ENCODE peak calls at places on chromosomes 2 and 18, in five cellular contexts. One of them, this sample, is unnamed.

GRCh38 chr2:107633580-107634147 is 193.0 kb upstream of the RGPD4 start:
- DNase-seq in heart left ventricle: no peak
- DNase-seq in HCT116: no peak
- DNase-seq in Caco-2: no peak
- DNase-seq in left ventricle myocardium inferior: no peak
- DNase-seq in this sample: peak

GRCh38 chr2:89850481-89850880 is 1159.0 kb downstream of the RPIA start:
- DNase-seq in left ventricle myocardium inferior: no peak
- DNase-seq in HCT116: no peak
- DNase-seq in heart left ventricle: no peak
- DNase-seq in Caco-2: no peak
- DNase-seq in this sample: no peak

GRCh38 chr2:188456114-188456909 is 164.6 kb downstream of the GULP1 start:
- DNase-seq in HCT116: no peak
- DNase-seq in left ventricle myocardium inferior: no peak
- DNase-seq in Caco-2: no peak
- DNase-seq in heart left ventricle: no peak
- DNase-seq in this sample: no peak

GRCh38 chr2:177119099-177119498 is 93.5 kb upstream of the HNRNPA3 start:
- DNase-seq in Caco-2: no peak
- DNase-seq in heart left ventricle: no peak
- DNase-seq in HCT116: no peak
- DNase-seq in left ventricle myocardium inferior: no peak
- DNase-seq in this sample: no peak

GRCh38 chr2:173831312-173832229 is 133.6 kb downstream of the SP3 start:
- DNase-seq in left ventricle myocardium inferior: peak
- DNase-seq in Caco-2: no peak
- DNase-seq in heart left ventricle: peak
- DNase-seq in HCT116: no peak
- DNase-seq in this sample: peak

GRCh38 chr18:77103991-77104521 is 28.5 kb downstream of the MBP start:
- DNase-seq in heart left ventricle: no peak
- DNase-seq in Caco-2: no peak
- DNase-seq in HCT116: no peak
- DNase-seq in left ventricle myocardium inferior: no peak
- DNase-seq in this sample: no peak

GRCh38 chr2:151410485-151410833 is 757 bp downstream of the RIF1 start:
- DNase-seq in HCT116: no peak
- DNase-seq in heart left ventricle: peak
- DNase-seq in left ventricle myocardium inferior: peak
- DNase-seq in Caco-2: peak
- DNase-seq in this sample: no peak

GRCh38 chr2:238203104-238203972 is at the start of gene ILKAP:
- DNase-seq in left ventricle myocardium inferior: peak
- DNase-seq in Caco-2: peak
- DNase-seq in HCT116: peak
- DNase-seq in heart left ventricle: peak
- DNase-seq in this sample: peak

GRCh38 chr18:29361843-29362242 is 1184.9 kb upstream of the CDH2 start:
- DNase-seq in HCT116: no peak
- DNase-seq in Caco-2: peak
- DNase-seq in heart left ventricle: no peak
- DNase-seq in left ventricle myocardium inferior: no peak
- DNase-seq in this sample: no peak

GRCh38 chr2:239445771-239446524 is 45.1 kb upstream of the HDAC4 start:
- DNase-seq in HCT116: no peak
- DNase-seq in heart left ventricle: no peak
- DNase-seq in Caco-2: no peak
- DNase-seq in left ventricle myocardium inferior: no peak
- DNase-seq in this sample: no peak

GRCh38 chr2:108594982-108595464 is 60.8 kb downstream of the LIMS1 start:
- DNase-seq in left ventricle myocardium inferior: no peak
- DNase-seq in HCT116: no peak
- DNase-seq in Caco-2: no peak
- DNase-seq in heart left ventricle: no peak
- DNase-seq in this sample: peak

GRCh38 chr2:54574107-54574859 is 118.2 kb downstream of the SPTBN1 start:
- DNase-seq in heart left ventricle: peak
- DNase-seq in left ventricle myocardium inferior: no peak
- DNase-seq in HCT116: no peak
- DNase-seq in Caco-2: peak
- DNase-seq in this sample: no peak

GRCh38 chr18:43350176-43350575 is 72.9 kb upstream of the SYT4 start:
- DNase-seq in HCT116: no peak
- DNase-seq in heart left ventricle: no peak
- DNase-seq in left ventricle myocardium inferior: no peak
- DNase-seq in Caco-2: no peak
- DNase-seq in this sample: no peak

GRCh38 chr2:179104736-179105135 is 54.8 kb upstream of the CCDC141 start:
- DNase-seq in heart left ventricle: no peak
- DNase-seq in Caco-2: no peak
- DNase-seq in left ventricle myocardium inferior: no peak
- DNase-seq in HCT116: no peak
- DNase-seq in this sample: peak

DNA sequence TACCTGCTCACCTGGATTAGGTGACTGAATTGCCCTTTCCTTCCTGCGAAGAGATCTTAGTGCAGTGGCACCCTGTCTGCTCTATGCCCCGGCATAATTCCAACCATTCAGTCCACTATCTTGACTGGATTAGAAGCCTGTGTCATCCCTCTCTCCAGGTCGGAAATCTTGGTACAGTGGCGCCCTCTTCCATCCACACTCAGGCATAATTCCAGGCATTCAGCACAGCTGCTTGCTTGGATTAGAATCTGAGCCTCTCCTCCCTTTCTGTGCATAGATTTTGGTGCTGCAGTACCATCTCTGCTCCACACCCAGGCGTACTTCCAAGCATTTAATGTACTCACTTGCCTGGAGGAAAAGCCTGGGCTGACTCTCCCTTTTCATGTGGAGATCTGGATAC is 1389.3 kb upstream of the TMEFF2 start:
- DNase-seq in Caco-2: peak
- DNase-seq in left ventricle myocardium inferior: no peak
- DNase-seq in heart left ventricle: no peak
- DNase-seq in HCT116: peak
- DNase-seq in this sample: peak
- TF ChIP-seq CTCF in Caco-2: peak
- TF ChIP-seq CTCF in left ventricle myocardium inferior: no peak
- TF ChIP-seq CTCF in heart left ventricle: no peak
- TF ChIP-seq CTCF in HCT116: peak
- TF ChIP-seq CTCF in this sample: peak

GRCh38 chr2:203572316-203572715 is 37.2 kb upstream of the RAPH1 start:
- DNase-seq in left ventricle myocardium inferior: no peak
- DNase-seq in HCT116: no peak
- DNase-seq in heart left ventricle: no peak
- DNase-seq in Caco-2: no peak
- DNase-seq in this sample: no peak

GRCh38 chr2:203579131-203579643 is 44.1 kb upstream of the RAPH1 start:
- DNase-seq in left ventricle myocardium inferior: no peak
- DNase-seq in Caco-2: peak
- DNase-seq in HCT116: peak
- DNase-seq in heart left ventricle: no peak
- DNase-seq in this sample: peak

GRCh38 chr2:203578511-203579130 is 43.5 kb upstream of the RAPH1 start:
- DNase-seq in heart left ventricle: no peak
- DNase-seq in HCT116: no peak
- DNase-seq in Caco-2: no peak
- DNase-seq in left ventricle myocardium inferior: no peak
- DNase-seq in this sample: no peak

GRCh38 chr2:203579730-203580129 is 44.6 kb upstream of the RAPH1 start:
- DNase-seq in heart left ventricle: no peak
- DNase-seq in HCT116: no peak
- DNase-seq in left ventricle myocardium inferior: no peak
- DNase-seq in Caco-2: no peak
- DNase-seq in this sample: no peak

GRCh38 chr2:203574824-203575223 is 39.7 kb upstream of the RAPH1 start:
- DNase-seq in HCT116: no peak
- DNase-seq in left ventricle myocardium inferior: no peak
- DNase-seq in Caco-2: no peak
- DNase-seq in heart left ventricle: no peak
- DNase-seq in this sample: no peak
- H3K4me3 ChIP-seq in HCT116: no peak
- H3K4me3 ChIP-seq in left ventricle myocardium inferior: no peak
- H3K4me3 ChIP-seq in Caco-2: no peak
- H3K4me3 ChIP-seq in heart left ventricle: no peak
- H3K4me3 ChIP-seq in this sample: no peak

GRCh38 chr2:9003616-9004337 is at the start of gene MBOAT2:
- DNase-seq in HCT116: peak
- DNase-seq in Caco-2: peak
- DNase-seq in heart left ventricle: peak
- DNase-seq in left ventricle myocardium inferior: peak
- DNase-seq in this sample: peak
- TF ChIP-seq CTCF in HCT116: no peak
- TF ChIP-seq CTCF in Caco-2: no peak
- TF ChIP-seq CTCF in heart left ventricle: no peak
- TF ChIP-seq CTCF in left ventricle myocardium inferior: no peak
- TF ChIP-seq CTCF in this sample: no peak

GRCh38 chr2:67213677-67214402 is 183.3 kb upstream of the ETAA1 start:
- DNase-seq in left ventricle myocardium inferior: no peak
- DNase-seq in heart left ventricle: no peak
- DNase-seq in Caco-2: no peak
- DNase-seq in HCT116: no peak
- DNase-seq in this sample: no peak
- H3K4me3 ChIP-seq in left ventricle myocardium inferior: no peak
- H3K4me3 ChIP-seq in heart left ventricle: no peak
- H3K4me3 ChIP-seq in Caco-2: no peak
- H3K4me3 ChIP-seq in HCT116: no peak
- H3K4me3 ChIP-seq in this sample: no peak

DNA sequence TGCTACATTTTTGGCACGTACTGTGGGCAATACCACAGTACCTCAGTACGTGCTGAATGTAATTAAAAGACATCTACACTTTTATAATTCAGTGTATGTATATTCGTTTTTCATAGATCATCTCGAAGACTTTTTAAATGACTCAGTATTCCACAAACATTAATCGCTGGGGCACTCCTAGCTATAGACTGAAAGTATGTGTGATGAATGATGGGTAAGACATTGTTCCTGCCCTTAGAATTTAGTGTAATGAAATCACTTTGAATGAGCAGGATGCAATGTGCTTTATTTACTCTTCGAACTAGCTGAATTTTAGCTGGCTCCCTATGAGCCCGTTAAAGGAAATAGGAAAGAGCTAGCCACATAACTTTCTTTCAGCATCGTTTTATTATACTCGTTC is 245.6 kb upstream of the RASGRP3 start:
- DNase-seq in HCT116: no peak
- DNase-seq in Caco-2: no peak
- DNase-seq in heart left ventricle: no peak
- DNase-seq in left ventricle myocardium inferior: no peak
- DNase-seq in this sample: no peak
- TF ChIP-seq CTCF in HCT116: no peak
- TF ChIP-seq CTCF in Caco-2: no peak
- TF ChIP-seq CTCF in heart left ventricle: no peak
- TF ChIP-seq CTCF in left ventricle myocardium inferior: no peak
- TF ChIP-seq CTCF in this sample: no peak